ENCODE peak calls at places on chromosomes 1 and 21, in eight cellular contexts. J, F, K, I, M, H, G and R are unnamed samples.

GRCh38 chr1:3940081-3940755 is 40.1 kb upstream of the C1orf174 start:
- DNase-seq in J (no peak), F (no peak), K (no peak), I (no peak), M (no peak), H (no peak), G (peak; percentile 55), R (no peak)

GRCh38 chr1:224851850-224852261 is 77.6 kb upstream of the DNAH14 start:
- DNase-seq in J (no peak), F (no peak), K (no peak), I (no peak), M (no peak), H (peak; percentile 48), G (no peak), R (no peak)

GRCh38 chr1:15407579-15407978 is 2.1 kb upstream of the EFHD2 start:
- DNase-seq in J (no peak), F (no peak), K (no peak), I (no peak), M (no peak), H (no peak), G (no peak), R (no peak)

GRCh38 chr1:205456383-205456867 is 580 bp upstream of the BLACAT1 start:
- DNase-seq in J (no peak), F (peak; percentile 72), K (no peak), I (no peak), M (no peak), H (peak; percentile 75), G (peak; percentile 59), R (no peak)

GRCh38 chr1:2271841-2272655 is 43.9 kb downstream of the SKI start:
- DNase-seq in J (no peak), F (peak; percentile 90), K (no peak), I (no peak), M (no peak), H (no peak), G (no peak), R (no peak)

GRCh38 chr1:18154431-18155194 is 47.0 kb downstream of the IGSF21 start:
- DNase-seq in J (no peak), F (peak; percentile 25), K (no peak), I (no peak), M (no peak), H (peak; percentile 33), G (no peak), R (no peak)

GRCh38 chr1:16017461-16018303 is at the start of gene HSPB7:
- DNase-seq in J (peak; percentile 33), F (peak; percentile 70), K (no peak), I (no peak), M (no peak), H (peak; percentile 72), G (peak; percentile 76), R (peak; percentile 90)

GRCh38 chr21:24110846-24111245 is 1496.4 kb downstream of the MRPL39 start:
- DNase-seq in J (no peak), F (no peak), K (no peak), I (peak; percentile 9), M (no peak), H (no peak), G (no peak), R (no peak)

GRCh38 chr1:205286335-205286950 is 35.1 kb downstream of the NUAK2 start:
- DNase-seq in J (peak; percentile 53), F (no peak), K (peak; percentile 95), I (peak; percentile 60), M (no peak), H (no peak), G (no peak), R (no peak)

GRCh38 chr1:94727846-94728715 is 92.1 kb upstream of the SLC44A3 start:
- DNase-seq in J (no peak), F (no peak), K (no peak), I (peak; percentile 94), M (peak; percentile 54), H (no peak), G (no peak), R (peak; percentile 54)

GRCh38 chr1:34176830-34177613 is at the start of gene C1orf94:
- DNase-seq in J (no peak), F (peak; percentile 61), K (no peak), I (no peak), M (no peak), H (peak; percentile 75), G (no peak), R (no peak)
- TF ChIP-seq CTCF in J (no peak), F (peak; percentile 36), K (no peak), I (no peak), M (no peak), H (peak; percentile 36), G (no peak), R (no peak)

DNA sequence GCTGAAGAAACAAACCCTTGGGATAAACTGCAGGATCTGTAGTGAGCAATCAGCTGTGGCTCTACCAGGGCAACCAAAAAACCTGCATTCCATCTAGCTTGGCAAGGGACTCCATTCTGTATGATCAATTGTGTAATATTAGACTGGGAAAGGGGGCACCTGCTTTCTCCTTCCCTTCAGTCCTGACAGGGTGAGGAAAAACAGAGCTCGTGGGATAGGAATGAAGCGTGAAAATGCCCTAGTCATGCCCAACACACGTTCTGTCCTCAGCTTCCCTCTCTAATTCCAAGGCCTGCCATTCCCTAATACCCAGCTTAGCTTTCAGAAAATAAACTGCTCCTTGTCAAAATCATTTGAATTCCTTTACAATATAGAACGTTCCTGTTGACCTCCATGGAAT is 442.3 kb downstream of the PLPP3 start:
- DNase-seq in J (no peak), F (no peak), K (no peak), I (no peak), M (no peak), H (no peak), G (no peak), R (no peak)
- H2AFZ ChIP-seq in J (no peak overlapping the region), F (no peak overlapping the region), K (no peak overlapping the region), I (no peak overlapping the region), M (no peak overlapping the region), H (no peak overlapping the region), G (no peak overlapping the region), R (no peak overlapping the region)

GRCh38 chr1:86913399-86913895 is 479 bp downstream of the SELENOF start:
- DNase-seq in J (peak; percentile 78), F (peak; percentile 45), K (peak; percentile 62), I (peak; percentile 34), M (no peak), H (peak; percentile 37), G (no peak), R (peak; percentile 68)
- TF ChIP-seq EZH2phosphoT487 in J (no peak), F (no peak), K (no peak), I (no peak), M (no peak), H (no peak), G (no peak), R (no peak)

GRCh38 chr1:38516560-38516959 is 343.0 kb downstream of the RRAGC start:
- DNase-seq in J (no peak), F (no peak), K (no peak), I (no peak), M (no peak), H (no peak), G (no peak), R (no peak)

GRCh38 chr1:38512024-38512623 is 347.4 kb downstream of the RRAGC start:
- DNase-seq in J (no peak), F (no peak), K (no peak), I (no peak), M (no peak), H (no peak), G (no peak), R (no peak)

GRCh38 chr1:38508272-38508671 is 351.3 kb downstream of the RRAGC start:
- DNase-seq in J (no peak), F (no peak), K (no peak), I (no peak), M (no peak), H (peak; percentile 29), G (no peak), R (no peak)

GRCh38 chr1:38507563-38507962 is 352.0 kb downstream of the RRAGC start:
- DNase-seq in J (no peak), F (no peak), K (no peak), I (no peak), M (no peak), H (no peak), G (no peak), R (no peak)

GRCh38 chr1:38512789-38513188 is 346.8 kb downstream of the RRAGC start:
- DNase-seq in J (no peak), F (no peak), K (no peak), I (no peak), M (no peak), H (no peak), G (no peak), R (no peak)
- TF ChIP-seq CTCF in J (no peak), F (no peak), K (no peak), I (no peak), M (no peak), H (no peak), G (no peak), R (no peak)

DNA sequence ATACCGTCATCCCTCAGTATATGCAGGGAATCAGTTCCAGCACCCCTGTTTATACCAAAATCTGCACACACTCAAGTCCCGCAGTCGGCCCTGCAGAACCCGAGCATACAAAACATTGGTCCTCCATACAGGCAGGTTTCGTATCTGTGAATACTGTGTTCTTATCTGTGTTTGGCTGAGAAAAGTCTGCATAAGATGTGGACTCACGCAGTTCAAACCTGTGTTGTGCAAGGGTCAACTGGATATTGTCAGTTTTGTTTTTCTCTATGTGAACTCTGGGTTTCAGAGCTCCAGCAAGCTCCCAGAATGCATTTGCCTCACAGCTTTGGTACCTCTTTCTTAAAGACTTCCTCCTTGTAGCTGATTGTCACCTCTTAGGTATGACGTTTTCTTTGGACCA is 100.6 kb downstream of the NR5A2 start:
- DNase-seq in J (no peak), F (no peak), K (no peak), I (no peak), M (no peak), H (no peak), G (no peak), R (peak; percentile 26)
- H2AFZ ChIP-seq in J (no peak overlapping the region), F (peak overlapping the region; percentile 48), K (no peak overlapping the region), I (no peak overlapping the region), M (no peak overlapping the region), H (no peak overlapping the region), G (no peak overlapping the region), R (no peak overlapping the region)

GRCh38 chr1:55813619-55814018 is 598.5 kb upstream of the USP24 start:
- DNase-seq in J (no peak), F (no peak), K (no peak), I (peak; percentile 49), M (no peak), H (no peak), G (no peak), R (peak; percentile 66)
- TF ChIP-seq EZH2phosphoT487 in J (no peak), F (no peak), K (no peak), I (no peak), M (no peak), H (no peak), G (no peak), R (no peak)

DNA sequence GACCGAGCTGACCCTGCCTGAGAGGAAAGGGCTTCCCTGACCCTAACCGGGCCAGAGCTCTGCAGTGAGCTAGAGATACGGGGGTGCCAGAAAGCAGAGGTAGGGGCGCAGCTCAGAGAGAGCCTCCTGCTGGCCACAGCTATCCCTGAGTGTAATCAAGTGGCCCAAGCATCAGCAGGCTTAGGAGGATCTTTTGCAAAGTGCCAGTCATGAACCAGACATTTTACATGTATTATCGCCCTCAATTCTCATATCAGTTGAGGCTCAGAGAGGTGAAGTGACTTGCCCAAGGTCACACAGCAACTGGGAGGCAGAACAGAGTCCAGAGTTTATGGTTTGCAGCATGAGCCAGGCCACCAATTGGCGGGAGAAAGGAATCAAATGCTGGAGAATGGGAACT is 7.0 kb upstream of the ID3 start:
- DNase-seq in J (no peak), F (peak; percentile 29), K (no peak), I (no peak), M (no peak), H (peak; percentile 65), G (no peak), R (no peak)
- TF ChIP-seq CTCF in J (peak; percentile 73), F (peak; percentile 40), K (peak; percentile 16), I (peak; percentile 42), M (peak; percentile 47), H (peak; percentile 62), G (peak; percentile 35), R (peak; percentile 2)